ENCODE peak calls at places on chromosomes 12 and 14, in five cellular contexts. D is K562, L is SK-N-SH, K is GM12878, P is HepG2. N is an unnamed sample.
A peak's percentile ranks its signal among the peaks of the same experiment; 100 is the strongest.

GRCh38 chr12:58326534-58326933 is 385.2 kb downstream of the ATP23 start:
- DNase-seq in D (no peak), L (no peak), K (no peak), P (no peak), N (no peak)

GRCh38 chr14:87628129-87628528 is 364.9 kb downstream of the GALC start:
- DNase-seq in D (no peak), L (no peak), K (no peak), P (peak; percentile 1), N (no peak)

GRCh38 chr12:94244165-94245133 is 96.1 kb downstream of the PLXNC1 start:
- DNase-seq in D (peak; percentile 32), L (no peak), K (no peak), P (no peak), N (no peak)

GRCh38 chr12:50799908-50800307 is 36.0 kb downstream of the ATF1 start:
- DNase-seq in D (no peak), L (peak; percentile 24), K (no peak), P (no peak), N (peak; percentile 18)

GRCh38 chr12:116880817-116881324 is 370 bp downstream of the HRK start:
- DNase-seq in D (peak; percentile 55), L (peak; percentile 83), K (no peak), P (peak; percentile 27), N (peak; percentile 76)

GRCh38 chr12:42143401-42144173 is 1.1 kb downstream of the GXYLT1 start:
- DNase-seq in D (no peak), L (peak; percentile 34), K (no peak), P (no peak), N (no peak)

GRCh38 chr12:31772685-31773222 is 43.9 kb upstream of the AMN1 start:
- DNase-seq in D (no peak), L (no peak), K (no peak), P (peak; percentile 20), N (no peak)

GRCh38 chr12:138898-139534 is 72.4 kb downstream of the IQSEC3 start:
- DNase-seq in D (no peak), L (no peak), K (no peak), P (no peak), N (no peak)

GRCh38 chr14:34052658-34053014 is 101.8 kb upstream of the EGLN3 start:
- DNase-seq in D (no peak), L (no peak), K (no peak), P (peak; percentile 77), N (no peak)

GRCh38 chr12:123119808-123120207 is 31.1 kb downstream of the PITPNM2 start:
- DNase-seq in D (no peak), L (no peak), K (peak; percentile 57), P (no peak), N (no peak)
- TF ChIP-seq USF2 in D (no peak), L (no peak), K (no peak), P (no peak), N (no peak)

DNA sequence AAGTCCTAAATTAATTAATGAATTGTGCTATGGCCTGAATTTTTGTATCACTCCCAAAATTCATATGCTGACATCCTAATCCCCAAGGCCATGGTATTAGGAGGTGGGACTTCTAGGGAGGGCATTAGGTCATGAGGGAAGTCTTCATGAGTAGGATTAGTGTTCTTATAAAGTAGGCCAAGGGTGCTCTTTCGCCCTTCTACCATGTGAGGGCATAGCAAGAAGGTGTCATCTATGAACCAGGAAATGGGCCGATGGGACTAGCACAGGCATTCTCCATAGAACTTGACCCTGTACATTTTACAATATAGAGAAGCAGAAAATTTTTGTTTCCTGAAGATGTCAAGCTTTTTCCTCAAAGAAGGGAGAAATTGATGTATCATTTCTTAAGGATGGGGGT is 12.5 kb downstream of the SYT10 start:
- DNase-seq in D (peak; percentile 24), L (no peak), K (no peak), P (peak; percentile 18), N (peak; percentile 53)
- TF ChIP-seq REST in D (no peak), L (no peak), K (no peak), P (no peak), N (no peak)

GRCh38 chr14:68442828-68443460 is 349.9 kb downstream of the ZFP36L1 start:
- DNase-seq in D (no peak), L (no peak), K (no peak), P (no peak), N (no peak)

GRCh38 chr14:68441532-68441931 is 351.3 kb downstream of the ZFP36L1 start:
- DNase-seq in D (no peak), L (no peak), K (no peak), P (no peak), N (no peak)

GRCh38 chr14:68447581-68448281 is 345.1 kb downstream of the ZFP36L1 start:
- DNase-seq in D (no peak), L (no peak), K (no peak), P (no peak), N (no peak)

GRCh38 chr14:68446243-68447040 is 346.4 kb downstream of the ZFP36L1 start:
- DNase-seq in D (no peak), L (no peak), K (no peak), P (no peak), N (no peak)

GRCh38 chr14:68444449-68445168 is 348.3 kb downstream of the ZFP36L1 start:
- DNase-seq in D (no peak), L (no peak), K (no peak), P (peak; percentile 20), N (no peak)
- TF ChIP-seq USF2 in D (no peak), L (no peak), K (no peak), P (no peak), N (no peak)

DNA sequence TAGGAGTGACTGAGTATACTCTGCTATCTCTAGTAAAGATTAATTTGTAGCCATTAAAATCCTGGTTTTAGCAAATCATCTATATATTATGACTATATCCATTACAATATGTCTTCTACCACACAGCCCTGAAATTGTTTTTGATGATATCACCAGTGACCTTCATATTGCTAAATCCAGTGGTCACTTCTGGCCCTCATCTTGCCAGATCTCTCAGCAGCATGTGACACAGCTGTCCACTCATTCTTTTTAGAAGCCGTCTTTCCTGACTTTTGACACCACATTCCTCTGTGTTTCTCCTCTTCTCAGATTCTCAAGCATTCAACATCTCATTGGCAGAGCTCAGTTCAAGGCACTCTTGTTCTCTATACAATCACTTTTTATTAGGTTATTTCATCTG is 54.9 kb downstream of the CPNE8 start:
- DNase-seq in D (no peak), L (no peak), K (no peak), P (no peak), N (no peak)
- TF ChIP-seq REST in D (no peak), L (no peak), K (no peak), P (no peak), N (no peak)

GRCh38 chr12:19688489-19688888 is 249.2 kb downstream of the AEBP2 start:
- DNase-seq in D (no peak), L (no peak), K (no peak), P (no peak), N (no peak)
- TF ChIP-seq USF2 in D (no peak), L (no peak), K (no peak), P (no peak), N (no peak)

DNA sequence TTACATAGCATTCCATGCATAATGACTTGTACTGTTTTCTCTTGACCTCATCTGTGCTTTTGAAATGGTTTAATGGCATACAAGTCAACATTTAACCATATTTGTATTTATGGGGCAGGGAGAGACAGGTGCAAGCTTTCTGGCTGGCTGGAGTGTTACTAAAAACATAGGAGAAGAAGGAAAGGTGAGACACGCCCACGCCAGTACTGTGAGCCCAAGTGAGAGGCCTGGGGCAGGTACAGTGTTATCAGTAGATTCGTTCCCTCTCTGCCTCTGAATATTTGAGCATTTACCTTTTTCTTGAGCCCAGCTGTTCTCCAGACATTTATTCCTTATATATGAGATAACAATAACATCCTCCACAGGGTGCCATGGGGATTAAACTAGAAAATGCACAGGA is 34.7 kb upstream of the TUBA1C start:
- DNase-seq in D (no peak), L (no peak), K (no peak), P (no peak), N (no peak)
- TF ChIP-seq REST in D (no peak), L (no peak), K (no peak), P (no peak), N (no peak)

GRCh38 chr14:77139540-77140342 is 1.9 kb downstream of the ZDHHC22 start:
- DNase-seq in D (peak; percentile 66), L (peak; percentile 90), K (no peak), P (peak; percentile 29), N (peak; percentile 59)
- TF ChIP-seq USF2 in D (no peak), L (no peak), K (no peak), P (no peak), N (no peak)